ENCODE peak calls at places on chromosomes 13 and 19, in five cellular contexts. One of them, this sample, is unnamed.

GRCh38 chr13:101846701-101847100 is 394.2 kb downstream of the ITGBL1 start:
- DNase-seq in neural progenitor cell: no peak
- DNase-seq in fibroblast of lung: no peak
- DNase-seq in keratinocyte: no peak
- DNase-seq in SK-N-SH: no peak
- DNase-seq in this sample: no peak

GRCh38 chr13:78121459-78122348 is 203.1 kb upstream of the EDNRB start:
- DNase-seq in neural progenitor cell: peak
- DNase-seq in fibroblast of lung: peak
- DNase-seq in keratinocyte: no peak
- DNase-seq in SK-N-SH: peak
- DNase-seq in this sample: no peak

GRCh38 chr13:41356788-41357187 is 45.7 kb downstream of the NAA16 start:
- DNase-seq in neural progenitor cell: no peak
- DNase-seq in fibroblast of lung: no peak
- DNase-seq in keratinocyte: no peak
- DNase-seq in SK-N-SH: no peak
- DNase-seq in this sample: no peak

GRCh38 chr13:23723463-23723862 is 153.3 kb downstream of the TNFRSF19 start:
- DNase-seq in neural progenitor cell: no peak
- DNase-seq in fibroblast of lung: peak
- DNase-seq in keratinocyte: no peak
- DNase-seq in SK-N-SH: no peak
- DNase-seq in this sample: no peak

GRCh38 chr19:39372941-39373340 is 18.0 kb downstream of the PAF1 start:
- DNase-seq in neural progenitor cell: no peak
- DNase-seq in fibroblast of lung: peak
- DNase-seq in keratinocyte: no peak
- DNase-seq in SK-N-SH: no peak
- DNase-seq in this sample: no peak

GRCh38 chr13:109274188-109274821 is 512.1 kb downstream of the IRS2 start:
- DNase-seq in neural progenitor cell: peak
- DNase-seq in fibroblast of lung: peak
- DNase-seq in keratinocyte: no peak
- DNase-seq in SK-N-SH: no peak
- DNase-seq in this sample: no peak

GRCh38 chr13:98428256-98428966 is 148.5 kb downstream of the STK24 start:
- DNase-seq in neural progenitor cell: no peak
- DNase-seq in fibroblast of lung: no peak
- DNase-seq in keratinocyte: no peak
- DNase-seq in SK-N-SH: no peak
- DNase-seq in this sample: no peak

GRCh38 chr19:6076675-6077463 is 33.4 kb downstream of the RFX2 start:
- DNase-seq in neural progenitor cell: no peak
- DNase-seq in fibroblast of lung: peak
- DNase-seq in keratinocyte: no peak
- DNase-seq in SK-N-SH: no peak
- DNase-seq in this sample: peak

GRCh38 chr19:50858896-50859295 is 4.2 kb downstream of the KLK3 start:
- DNase-seq in neural progenitor cell: no peak
- DNase-seq in fibroblast of lung: no peak
- DNase-seq in keratinocyte: no peak
- DNase-seq in SK-N-SH: no peak
- DNase-seq in this sample: no peak

GRCh38 chr13:56187331-56187730 is 953.4 kb upstream of the PRR20A start:
- DNase-seq in neural progenitor cell: no peak
- DNase-seq in fibroblast of lung: no peak
- DNase-seq in keratinocyte: no peak
- DNase-seq in SK-N-SH: no peak
- DNase-seq in this sample: no peak

GRCh38 chr13:98144501-98145350 is 1.8 kb downstream of the FARP1 start:
- DNase-seq in neural progenitor cell: peak
- DNase-seq in fibroblast of lung: peak
- DNase-seq in keratinocyte: no peak
- DNase-seq in SK-N-SH: peak
- DNase-seq in this sample: no peak

GRCh38 chr19:56141416-56141992 is 417 bp downstream of the ZNF444 start:
- DNase-seq in neural progenitor cell: peak
- DNase-seq in fibroblast of lung: no peak
- DNase-seq in keratinocyte: no peak
- DNase-seq in SK-N-SH: no peak
- DNase-seq in this sample: no peak

GRCh38 chr19:2546128-2547032 is 70.5 kb downstream of the GADD45B start:
- DNase-seq in neural progenitor cell: peak
- DNase-seq in fibroblast of lung: peak
- DNase-seq in keratinocyte: no peak
- DNase-seq in SK-N-SH: no peak
- DNase-seq in this sample: no peak

GRCh38 chr19:2648528-2648937 is 54.0 kb downstream of the GNG7 start:
- DNase-seq in neural progenitor cell: peak
- DNase-seq in fibroblast of lung: peak
- DNase-seq in keratinocyte: no peak
- DNase-seq in SK-N-SH: peak
- DNase-seq in this sample: peak

GRCh38 chr13:41259875-41260501 is 3.4 kb downstream of the MTRF1 start:
- DNase-seq in neural progenitor cell: no peak
- DNase-seq in fibroblast of lung: no peak
- DNase-seq in keratinocyte: no peak
- DNase-seq in SK-N-SH: no peak
- DNase-seq in this sample: peak

GRCh38 chr13:51913421-51914136 is 51.8 kb downstream of the CCDC70 start:
- DNase-seq in neural progenitor cell: peak
- DNase-seq in fibroblast of lung: no peak
- DNase-seq in keratinocyte: no peak
- DNase-seq in SK-N-SH: peak
- DNase-seq in this sample: no peak

GRCh38 chr13:45328661-45329105 is 12.3 kb downstream of the TPT1 start:
- DNase-seq in neural progenitor cell: no peak
- DNase-seq in fibroblast of lung: peak
- DNase-seq in keratinocyte: no peak
- DNase-seq in SK-N-SH: no peak
- DNase-seq in this sample: no peak

GRCh38 chr19:41324921-41325639 is 15.1 kb downstream of the CCDC97 start:
- DNase-seq in neural progenitor cell: peak
- DNase-seq in fibroblast of lung: peak
- DNase-seq in keratinocyte: no peak
- DNase-seq in SK-N-SH: peak
- DNase-seq in this sample: no peak

GRCh38 chr19:19062454-19063182 is 1.2 kb upstream of the SLC25A42 start:
- DNase-seq in neural progenitor cell: no peak
- DNase-seq in fibroblast of lung: peak
- DNase-seq in keratinocyte: no peak
- DNase-seq in SK-N-SH: no peak
- DNase-seq in this sample: no peak

GRCh38 chr13:46756977-46757376 is 40.0 kb downstream of the ESD start:
- DNase-seq in neural progenitor cell: no peak
- DNase-seq in fibroblast of lung: peak
- DNase-seq in keratinocyte: no peak
- DNase-seq in SK-N-SH: no peak
- DNase-seq in this sample: no peak

GRCh38 chr13:85204668-85205344 is 594.4 kb downstream of the SLITRK6 start:
- DNase-seq in neural progenitor cell: no peak
- DNase-seq in fibroblast of lung: no peak
- DNase-seq in keratinocyte: no peak
- DNase-seq in SK-N-SH: no peak
- DNase-seq in this sample: no peak

GRCh38 chr13:47484564-47484963 is 516.5 kb downstream of the SUCLA2 start:
- DNase-seq in neural progenitor cell: no peak
- DNase-seq in fibroblast of lung: peak
- DNase-seq in keratinocyte: no peak
- DNase-seq in SK-N-SH: no peak
- DNase-seq in this sample: peak

GRCh38 chr19:1032264-1032867 is 6.0 kb downstream of the CNN2 start:
- DNase-seq in neural progenitor cell: no peak
- DNase-seq in fibroblast of lung: no peak
- DNase-seq in keratinocyte: no peak
- DNase-seq in SK-N-SH: no peak
- DNase-seq in this sample: no peak

GRCh38 chr19:21474671-21475181 is 30.7 kb upstream of the ZNF429 start:
- DNase-seq in neural progenitor cell: peak
- DNase-seq in fibroblast of lung: peak
- DNase-seq in keratinocyte: no peak
- DNase-seq in SK-N-SH: peak
- DNase-seq in this sample: no peak

GRCh38 chr13:114222461-114222968 is 12.2 kb upstream of the CDC16 start:
- DNase-seq in neural progenitor cell: no peak
- DNase-seq in fibroblast of lung: peak
- DNase-seq in keratinocyte: no peak
- DNase-seq in SK-N-SH: no peak
- DNase-seq in this sample: no peak

DNA sequence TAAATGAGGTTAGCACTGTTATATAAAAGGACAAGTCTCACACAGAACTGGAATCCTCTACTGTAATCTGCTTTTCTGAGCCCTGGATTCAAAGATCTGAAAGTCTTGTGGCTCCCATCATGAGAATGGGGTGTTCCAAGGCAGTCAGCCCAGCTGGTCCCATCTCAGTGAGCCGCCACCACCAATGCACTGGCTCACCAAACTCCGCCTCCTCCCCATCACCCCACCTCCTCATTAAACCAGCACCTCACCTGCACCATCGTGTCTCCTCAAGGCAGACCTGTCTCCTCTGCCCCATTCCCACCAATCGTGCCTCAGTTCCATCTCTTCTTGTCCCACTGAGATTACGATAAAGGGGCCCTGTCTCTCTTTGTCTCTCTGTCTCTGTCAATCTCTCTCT is 166.7 kb downstream of the USP12 start:
- DNase-seq in neural progenitor cell: no peak
- DNase-seq in fibroblast of lung: no peak
- DNase-seq in keratinocyte: no peak
- DNase-seq in SK-N-SH: no peak
- DNase-seq in this sample: no peak
- H3K27ac ChIP-seq in neural progenitor cell: no peak
- H3K27ac ChIP-seq in fibroblast of lung: no peak
- H3K27ac ChIP-seq in keratinocyte: no peak
- H3K27ac ChIP-seq in SK-N-SH: no peak
- H3K27ac ChIP-seq in this sample: no peak

GRCh38 chr19:7602935-7603497 is 7.4 kb downstream of the CAMSAP3 start:
- DNase-seq in neural progenitor cell: no peak
- DNase-seq in fibroblast of lung: no peak
- DNase-seq in keratinocyte: no peak
- DNase-seq in SK-N-SH: peak
- DNase-seq in this sample: no peak

GRCh38 chr19:7603919-7604318 is 8.3 kb downstream of the CAMSAP3 start:
- DNase-seq in neural progenitor cell: no peak
- DNase-seq in fibroblast of lung: no peak
- DNase-seq in keratinocyte: no peak
- DNase-seq in SK-N-SH: no peak
- DNase-seq in this sample: no peak

GRCh38 chr19:7605490-7606222 is 10.0 kb downstream of the CAMSAP3 start:
- DNase-seq in neural progenitor cell: peak
- DNase-seq in fibroblast of lung: no peak
- DNase-seq in keratinocyte: no peak
- DNase-seq in SK-N-SH: peak
- DNase-seq in this sample: no peak

GRCh38 chr19:7600721-7601120 is 5.1 kb downstream of the CAMSAP3 start:
- DNase-seq in neural progenitor cell: no peak
- DNase-seq in fibroblast of lung: no peak
- DNase-seq in keratinocyte: no peak
- DNase-seq in SK-N-SH: no peak
- DNase-seq in this sample: no peak

DNA sequence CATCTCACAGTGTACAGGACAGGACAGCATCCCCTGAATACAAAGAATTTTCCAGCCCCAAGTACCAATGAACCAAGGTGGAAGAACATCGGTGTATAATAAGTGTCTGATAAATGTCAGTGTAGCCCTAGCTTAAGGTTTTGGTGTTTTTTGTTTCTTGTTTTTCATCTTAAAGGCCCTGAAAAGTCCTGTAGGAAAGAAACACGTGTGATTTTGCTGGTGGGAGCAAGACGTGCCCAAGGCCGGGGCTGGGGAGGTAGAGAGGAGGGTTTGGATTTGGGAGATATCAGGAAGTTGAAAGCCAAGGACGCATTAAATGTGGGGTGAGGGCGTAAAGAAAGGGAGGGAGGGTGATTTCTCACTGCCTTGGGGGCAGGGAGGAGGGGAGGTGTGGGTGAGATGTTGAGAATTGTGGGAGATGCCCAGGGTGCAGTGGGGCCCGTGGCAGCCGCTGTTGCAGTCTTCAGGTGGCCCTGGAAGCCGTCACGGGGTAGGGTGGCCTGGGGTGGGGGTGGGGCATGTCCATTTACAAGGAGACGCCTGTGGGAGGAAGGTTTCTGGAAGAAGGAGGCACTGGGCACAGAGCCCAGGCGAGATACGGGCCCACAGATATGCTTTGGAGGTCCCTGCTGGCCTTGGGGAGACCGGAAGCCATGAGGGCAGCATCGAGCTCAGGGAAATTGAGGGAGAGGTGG is 6.7 kb downstream of the CAMSAP3 start:
- DNase-seq in neural progenitor cell: no peak
- DNase-seq in fibroblast of lung: no peak
- DNase-seq in keratinocyte: no peak
- DNase-seq in SK-N-SH: peak
- DNase-seq in this sample: no peak
- H3K27ac ChIP-seq in neural progenitor cell: no peak
- H3K27ac ChIP-seq in fibroblast of lung: no peak
- H3K27ac ChIP-seq in keratinocyte: no peak
- H3K27ac ChIP-seq in SK-N-SH: no peak
- H3K27ac ChIP-seq in this sample: no peak

GRCh38 chr13:50126378-50127016 is 111.3 kb downstream of the KCNRG start:
- DNase-seq in neural progenitor cell: peak
- DNase-seq in fibroblast of lung: peak
- DNase-seq in keratinocyte: no peak
- DNase-seq in SK-N-SH: no peak
- DNase-seq in this sample: no peak

GRCh38 chr13:50124536-50125305 is 109.5 kb downstream of the KCNRG start:
- DNase-seq in neural progenitor cell: peak
- DNase-seq in fibroblast of lung: peak
- DNase-seq in keratinocyte: no peak
- DNase-seq in SK-N-SH: peak
- DNase-seq in this sample: no peak

GRCh38 chr13:50123862-50124535 is 108.8 kb downstream of the KCNRG start:
- DNase-seq in neural progenitor cell: peak
- DNase-seq in fibroblast of lung: peak
- DNase-seq in keratinocyte: peak
- DNase-seq in SK-N-SH: no peak
- DNase-seq in this sample: peak

GRCh38 chr13:50125556-50126377 is 110.5 kb downstream of the KCNRG start:
- DNase-seq in neural progenitor cell: peak
- DNase-seq in fibroblast of lung: peak
- DNase-seq in keratinocyte: no peak
- DNase-seq in SK-N-SH: peak
- DNase-seq in this sample: peak

DNA sequence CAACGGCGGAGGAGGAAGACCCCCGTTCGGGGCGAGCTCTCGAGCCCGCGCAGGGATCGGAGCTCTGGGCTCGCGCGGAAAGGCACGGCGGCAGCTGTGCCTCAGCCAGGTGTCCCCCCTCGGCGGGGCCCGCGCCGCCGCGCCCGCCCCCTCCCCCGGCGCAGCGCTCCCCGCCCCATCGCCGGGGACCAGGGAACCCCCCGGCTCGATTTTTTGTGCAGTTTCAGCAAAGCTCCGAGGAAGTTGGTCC is 110.0 kb downstream of the KCNRG start:
- DNase-seq in neural progenitor cell: no peak
- DNase-seq in fibroblast of lung: no peak
- DNase-seq in keratinocyte: no peak
- DNase-seq in SK-N-SH: no peak
- DNase-seq in this sample: no peak
- H3K27ac ChIP-seq in neural progenitor cell: no peak
- H3K27ac ChIP-seq in fibroblast of lung: peak
- H3K27ac ChIP-seq in keratinocyte: peak
- H3K27ac ChIP-seq in SK-N-SH: peak
- H3K27ac ChIP-seq in this sample: peak

GRCh38 chr19:13022859-13023636 is 27.8 kb downstream of the NFIX start:
- DNase-seq in neural progenitor cell: peak
- DNase-seq in fibroblast of lung: peak
- DNase-seq in keratinocyte: peak
- DNase-seq in SK-N-SH: peak
- DNase-seq in this sample: peak
- H3K27ac ChIP-seq in neural progenitor cell: no peak
- H3K27ac ChIP-seq in fibroblast of lung: peak
- H3K27ac ChIP-seq in keratinocyte: peak
- H3K27ac ChIP-seq in SK-N-SH: peak
- H3K27ac ChIP-seq in this sample: peak

This sample was measured in epithelial cell of prostate.